ENCODE peak calls at places on chromosomes 16 and 17, in eight cellular contexts. One of them, this sample, is unnamed.

GRCh38 chr17:70642059-70642458 is 472.7 kb downstream of the KCNJ2 start:
- DNase-seq in stimulated activated CD8-positive, alpha-beta memory T cell treated with anti-CD3 and anti-CD28 coated beads, Interleukin-2, amount 100 ng/mL, for 48 hours: no peak
- DNase-seq in T-helper 17 cell: no peak
- DNase-seq in AG04450: no peak
- DNase-seq in activated gamma-delta T cell treated with Interleukin-2 at 50 U/mL for 16 hours: no peak
- DNase-seq in GDM1: no peak
- DNase-seq in islet precursor cell: no peak
- DNase-seq in SW 1271: no peak
- DNase-seq in this sample: no peak

GRCh38 chr17:8041249-8041928 is 2.5 kb downstream of the ALOX15B start:
- DNase-seq in activated gamma-delta T cell treated with Interleukin-2 at 50 U/mL for 16 hours: peak; percentile 20
- DNase-seq in T-helper 17 cell: no peak
- DNase-seq in SW 1271: no peak
- DNase-seq in GDM1: peak; percentile 43
- DNase-seq in islet precursor cell: peak; percentile 64
- DNase-seq in AG04450: peak; percentile 29
- DNase-seq in stimulated activated CD8-positive, alpha-beta memory T cell treated with anti-CD3 and anti-CD28 coated beads, Interleukin-2, amount 100 ng/mL, for 48 hours: no peak
- DNase-seq in this sample: no peak

GRCh38 chr17:40372031-40372430 is 7.5 kb upstream of the GJD3 start:
- DNase-seq in stimulated activated CD8-positive, alpha-beta memory T cell treated with anti-CD3 and anti-CD28 coated beads, Interleukin-2, amount 100 ng/mL, for 48 hours: no peak
- DNase-seq in SW 1271: no peak
- DNase-seq in islet precursor cell: peak; percentile 36
- DNase-seq in GDM1: no peak
- DNase-seq in T-helper 17 cell: no peak
- DNase-seq in activated gamma-delta T cell treated with Interleukin-2 at 50 U/mL for 16 hours: no peak
- DNase-seq in AG04450: no peak
- DNase-seq in this sample: no peak

GRCh38 chr17:63832455-63832854 is 5.0 kb upstream of the FTSJ3 start:
- DNase-seq in stimulated activated CD8-positive, alpha-beta memory T cell treated with anti-CD3 and anti-CD28 coated beads, Interleukin-2, amount 100 ng/mL, for 48 hours: no peak
- DNase-seq in GDM1: no peak
- DNase-seq in islet precursor cell: no peak
- DNase-seq in activated gamma-delta T cell treated with Interleukin-2 at 50 U/mL for 16 hours: no peak
- DNase-seq in AG04450: no peak
- DNase-seq in T-helper 17 cell: no peak
- DNase-seq in SW 1271: no peak
- DNase-seq in this sample: no peak

GRCh38 chr17:46770818-46771600 is 47.5 kb downstream of the WNT3 start:
- DNase-seq in T-helper 17 cell: no peak
- DNase-seq in activated gamma-delta T cell treated with Interleukin-2 at 50 U/mL for 16 hours: peak; percentile 13
- DNase-seq in AG04450: no peak
- DNase-seq in SW 1271: no peak
- DNase-seq in stimulated activated CD8-positive, alpha-beta memory T cell treated with anti-CD3 and anti-CD28 coated beads, Interleukin-2, amount 100 ng/mL, for 48 hours: no peak
- DNase-seq in islet precursor cell: peak; percentile 86
- DNase-seq in GDM1: peak; percentile 27
- DNase-seq in this sample: peak; percentile 57

GRCh38 chr16:74275031-74275636 is 21.5 kb upstream of the PSMD7 start:
- DNase-seq in AG04450: no peak
- DNase-seq in activated gamma-delta T cell treated with Interleukin-2 at 50 U/mL for 16 hours: no peak
- DNase-seq in GDM1: no peak
- DNase-seq in stimulated activated CD8-positive, alpha-beta memory T cell treated with anti-CD3 and anti-CD28 coated beads, Interleukin-2, amount 100 ng/mL, for 48 hours: no peak
- DNase-seq in T-helper 17 cell: no peak
- DNase-seq in islet precursor cell: no peak
- DNase-seq in SW 1271: no peak
- DNase-seq in this sample: no peak

GRCh38 chr17:82226809-82227628 is 1.8 kb upstream of the SLC16A3 start:
- DNase-seq in AG04450: no peak
- DNase-seq in GDM1: no peak
- DNase-seq in stimulated activated CD8-positive, alpha-beta memory T cell treated with anti-CD3 and anti-CD28 coated beads, Interleukin-2, amount 100 ng/mL, for 48 hours: no peak
- DNase-seq in islet precursor cell: no peak
- DNase-seq in T-helper 17 cell: no peak
- DNase-seq in SW 1271: no peak
- DNase-seq in activated gamma-delta T cell treated with Interleukin-2 at 50 U/mL for 16 hours: no peak
- DNase-seq in this sample: peak; percentile 67

GRCh38 chr16:592518-593306 is 2.8 kb downstream of the RAB40C start:
- DNase-seq in stimulated activated CD8-positive, alpha-beta memory T cell treated with anti-CD3 and anti-CD28 coated beads, Interleukin-2, amount 100 ng/mL, for 48 hours: no peak
- DNase-seq in islet precursor cell: no peak
- DNase-seq in GDM1: no peak
- DNase-seq in activated gamma-delta T cell treated with Interleukin-2 at 50 U/mL for 16 hours: no peak
- DNase-seq in T-helper 17 cell: no peak
- DNase-seq in SW 1271: no peak
- DNase-seq in AG04450: no peak
- DNase-seq in this sample: peak; percentile 64

GRCh38 chr17:13561606-13562270 is 40.0 kb downstream of the HS3ST3A1 start:
- DNase-seq in stimulated activated CD8-positive, alpha-beta memory T cell treated with anti-CD3 and anti-CD28 coated beads, Interleukin-2, amount 100 ng/mL, for 48 hours: no peak
- DNase-seq in T-helper 17 cell: no peak
- DNase-seq in AG04450: peak; percentile 78
- DNase-seq in SW 1271: no peak
- DNase-seq in GDM1: no peak
- DNase-seq in islet precursor cell: peak; percentile 61
- DNase-seq in activated gamma-delta T cell treated with Interleukin-2 at 50 U/mL for 16 hours: no peak
- DNase-seq in this sample: no peak

GRCh38 chr17:78401246-78401645 is 22.8 kb downstream of the PGS1 start:
- DNase-seq in activated gamma-delta T cell treated with Interleukin-2 at 50 U/mL for 16 hours: no peak
- DNase-seq in stimulated activated CD8-positive, alpha-beta memory T cell treated with anti-CD3 and anti-CD28 coated beads, Interleukin-2, amount 100 ng/mL, for 48 hours: no peak
- DNase-seq in islet precursor cell: peak; percentile 90
- DNase-seq in GDM1: no peak
- DNase-seq in T-helper 17 cell: no peak
- DNase-seq in AG04450: no peak
- DNase-seq in SW 1271: no peak
- DNase-seq in this sample: peak; percentile 26

GRCh38 chr16:58236231-58236690 is 38.4 kb upstream of the CSNK2A2 start:
- DNase-seq in SW 1271: no peak
- DNase-seq in AG04450: peak; percentile 3
- DNase-seq in islet precursor cell: peak; percentile 89
- DNase-seq in stimulated activated CD8-positive, alpha-beta memory T cell treated with anti-CD3 and anti-CD28 coated beads, Interleukin-2, amount 100 ng/mL, for 48 hours: peak; percentile 57
- DNase-seq in T-helper 17 cell: peak; percentile 37
- DNase-seq in activated gamma-delta T cell treated with Interleukin-2 at 50 U/mL for 16 hours: peak; percentile 40
- DNase-seq in GDM1: no peak
- DNase-seq in this sample: peak; percentile 83

GRCh38 chr16:84689126-84689525 is 10.7 kb upstream of the USP10 start:
- DNase-seq in T-helper 17 cell: no peak
- DNase-seq in GDM1: no peak
- DNase-seq in AG04450: peak; percentile 83
- DNase-seq in stimulated activated CD8-positive, alpha-beta memory T cell treated with anti-CD3 and anti-CD28 coated beads, Interleukin-2, amount 100 ng/mL, for 48 hours: no peak
- DNase-seq in islet precursor cell: no peak
- DNase-seq in activated gamma-delta T cell treated with Interleukin-2 at 50 U/mL for 16 hours: no peak
- DNase-seq in SW 1271: no peak
- DNase-seq in this sample: no peak

GRCh38 chr16:10031955-10032354 is 150.3 kb downstream of the GRIN2A start:
- DNase-seq in stimulated activated CD8-positive, alpha-beta memory T cell treated with anti-CD3 and anti-CD28 coated beads, Interleukin-2, amount 100 ng/mL, for 48 hours: no peak
- DNase-seq in SW 1271: no peak
- DNase-seq in islet precursor cell: no peak
- DNase-seq in AG04450: no peak
- DNase-seq in GDM1: no peak
- DNase-seq in T-helper 17 cell: no peak
- DNase-seq in activated gamma-delta T cell treated with Interleukin-2 at 50 U/mL for 16 hours: no peak
- DNase-seq in this sample: no peak

GRCh38 chr16:81174644-81175324 is 63.7 kb upstream of the BCO1 start:
- DNase-seq in GDM1: no peak
- DNase-seq in stimulated activated CD8-positive, alpha-beta memory T cell treated with anti-CD3 and anti-CD28 coated beads, Interleukin-2, amount 100 ng/mL, for 48 hours: no peak
- DNase-seq in islet precursor cell: no peak
- DNase-seq in T-helper 17 cell: no peak
- DNase-seq in SW 1271: no peak
- DNase-seq in AG04450: peak; percentile 21
- DNase-seq in activated gamma-delta T cell treated with Interleukin-2 at 50 U/mL for 16 hours: no peak
- DNase-seq in this sample: no peak

GRCh38 chr17:55635253-55635766 is 87.4 kb downstream of the TMEM100 start:
- DNase-seq in SW 1271: no peak
- DNase-seq in activated gamma-delta T cell treated with Interleukin-2 at 50 U/mL for 16 hours: no peak
- DNase-seq in AG04450: no peak
- DNase-seq in T-helper 17 cell: no peak
- DNase-seq in islet precursor cell: no peak
- DNase-seq in stimulated activated CD8-positive, alpha-beta memory T cell treated with anti-CD3 and anti-CD28 coated beads, Interleukin-2, amount 100 ng/mL, for 48 hours: no peak
- DNase-seq in GDM1: no peak
- DNase-seq in this sample: peak; percentile 41

GRCh38 chr17:33038740-33039139 is 47.1 kb downstream of the SPACA3 start:
- DNase-seq in stimulated activated CD8-positive, alpha-beta memory T cell treated with anti-CD3 and anti-CD28 coated beads, Interleukin-2, amount 100 ng/mL, for 48 hours: peak; percentile 6
- DNase-seq in SW 1271: no peak
- DNase-seq in islet precursor cell: peak; percentile 90
- DNase-seq in AG04450: no peak
- DNase-seq in GDM1: no peak
- DNase-seq in T-helper 17 cell: no peak
- DNase-seq in activated gamma-delta T cell treated with Interleukin-2 at 50 U/mL for 16 hours: no peak
- DNase-seq in this sample: peak; percentile 69

This sample was measured in right cardiac atrium.